ENCODE peak calls at places on chromosomes 7 and 10, in six cellular contexts. A is iris pigment epithelial cell, O is cardiac fibroblast, D is IMR-90, C is RWPE1, V is NCI-H748 treated with DMSO at 0.1 percent for 48 hours. U is an unnamed sample.

GRCh38 chr7:156055206-156055822 is 243.1 kb upstream of the SHH start:
- DNase-seq in D (no peak), V (no peak), O (no peak), A (no peak), C (no peak), U (no peak)

GRCh38 chr10:28075424-28075823 is 76.5 kb upstream of the ODAD2 start:
- DNase-seq in O (no peak), V (no peak), C (no peak), D (no peak), A (no peak), U (no peak)

GRCh38 chr7:37432240-37432917 is 16.3 kb downstream of the ELMO1 start:
- DNase-seq in D (no peak), C (no peak), A (no peak), V (no peak), O (no peak), U (no peak)

GRCh38 chr7:877312-878232 is 1.2 kb downstream of the GET4 start:
- DNase-seq in O (no peak), C (peak), V (no peak), D (no peak), A (no peak), U (no peak)

GRCh38 chr10:113752553-113752952 is 1.1 kb downstream of the PLEKHS1 start:
- DNase-seq in A (no peak), V (no peak), C (no peak), D (no peak), O (no peak), U (no peak)

GRCh38 chr10:30207485-30208052 is 141.5 kb downstream of the MTPAP start:
- DNase-seq in C (no peak), V (no peak), O (no peak), A (no peak), D (peak), U (no peak)

GRCh38 chr7:100053201-100053600 is 3.6 kb downstream of the ZSCAN21 start:
- DNase-seq in C (peak), D (peak), O (peak), V (peak), A (peak), U (no peak)

GRCh38 chr10:4780782-4781181 is 45.2 kb upstream of the AKR1E2 start:
- DNase-seq in V (peak), D (peak), C (peak), A (peak), O (peak), U (no peak)

GRCh38 chr7:25795824-25796235 is 356.2 kb upstream of the NFE2L3 start:
- DNase-seq in C (no peak), D (peak), V (no peak), A (peak), O (peak), U (no peak)

GRCh38 chr10:94085766-94086437 is 92.2 kb downstream of the PLCE1 start:
- DNase-seq in D (no peak), C (no peak), V (no peak), O (no peak), A (no peak), U (no peak)

GRCh38 chr7:82593780-82594179 is 150.2 kb upstream of the CACNA2D1 start:
- DNase-seq in D (peak), V (peak), C (peak), O (peak), A (no peak), U (no peak)

GRCh38 chr10:114953047-114953446 is 15.1 kb downstream of the TRUB1 start:
- DNase-seq in V (no peak), A (no peak), C (no peak), D (peak), O (no peak), U (no peak)

GRCh38 chr10:6114299-6114698 is 25.5 kb downstream of the RBM17 start:
- DNase-seq in C (no peak), V (no peak), O (no peak), A (peak), D (peak), U (no peak)